ENCODE peak calls at places on chromosomes 3 and 15, in five cellular contexts. One of them, this sample, is unnamed.

GRCh38 chr3:87563712-87564111 is 287.3 kb upstream of the POU1F1 start:
- DNase-seq in psoas muscle: no peak
- DNase-seq in IMR-90: no peak
- DNase-seq in PC-3: peak; percentile 48
- DNase-seq in A549: no peak
- DNase-seq in this sample: no peak

GRCh38 chr15:92118162-92118935 is 264.8 kb downstream of the SLCO3A1 start:
- DNase-seq in psoas muscle: no peak
- DNase-seq in IMR-90: peak; percentile 39
- DNase-seq in PC-3: no peak
- DNase-seq in A549: no peak
- DNase-seq in this sample: no peak

GRCh38 chr3:264394-265156 is 68.0 kb downstream of the CHL1 start:
- DNase-seq in psoas muscle: no peak
- DNase-seq in IMR-90: peak; percentile 97
- DNase-seq in PC-3: peak; percentile 91
- DNase-seq in A549: peak; percentile 50
- DNase-seq in this sample: no peak

GRCh38 chr3:183308746-183309145 is 55.7 kb downstream of the B3GNT5 start:
- DNase-seq in psoas muscle: no peak
- DNase-seq in IMR-90: no peak
- DNase-seq in PC-3: no peak
- DNase-seq in A549: no peak
- DNase-seq in this sample: no peak

GRCh38 chr3:61073532-61073931 is 177.7 kb downstream of the FHIT start:
- DNase-seq in psoas muscle: no peak
- DNase-seq in IMR-90: no peak
- DNase-seq in PC-3: no peak
- DNase-seq in A549: no peak
- DNase-seq in this sample: no peak

GRCh38 chr15:28929200-28929599 is 43.4 kb downstream of the APBA2 start:
- DNase-seq in psoas muscle: no peak
- DNase-seq in IMR-90: no peak
- DNase-seq in PC-3: no peak
- DNase-seq in A549: no peak
- DNase-seq in this sample: no peak

GRCh38 chr15:42404461-42405235 is 45.3 kb downstream of the CAPN3 start:
- DNase-seq in psoas muscle: peak; percentile 75
- DNase-seq in IMR-90: no peak
- DNase-seq in PC-3: no peak
- DNase-seq in A549: no peak
- DNase-seq in this sample: no peak

GRCh38 chr3:114496021-114496434 is 202.2 kb downstream of the TIGIT start:
- DNase-seq in psoas muscle: peak; percentile 68
- DNase-seq in IMR-90: peak; percentile 72
- DNase-seq in PC-3: no peak
- DNase-seq in A549: no peak
- DNase-seq in this sample: peak; percentile 32

GRCh38 chr3:158768361-158768787 is 33.5 kb upstream of the MFSD1 start:
- DNase-seq in psoas muscle: peak; percentile 84
- DNase-seq in IMR-90: peak; percentile 78
- DNase-seq in PC-3: peak; percentile 65
- DNase-seq in A549: peak; percentile 35
- DNase-seq in this sample: peak; percentile 90

GRCh38 chr3:56885461-56885860 is 83.7 kb upstream of the ARHGEF3 start:
- DNase-seq in psoas muscle: no peak
- DNase-seq in IMR-90: no peak
- DNase-seq in PC-3: no peak
- DNase-seq in A549: no peak
- DNase-seq in this sample: no peak

GRCh38 chr3:52190294-52190841 is 7.6 kb upstream of the ALAS1 start:
- DNase-seq in psoas muscle: peak; percentile 72
- DNase-seq in IMR-90: peak; percentile 49
- DNase-seq in PC-3: no peak
- DNase-seq in A549: no peak
- DNase-seq in this sample: peak; percentile 86

GRCh38 chr3:118543823-118544222 is 490.8 kb downstream of the IGSF11 start:
- DNase-seq in psoas muscle: no peak
- DNase-seq in IMR-90: no peak
- DNase-seq in PC-3: no peak
- DNase-seq in A549: no peak
- DNase-seq in this sample: no peak

GRCh38 chr3:51963951-51964451 is 3.3 kb downstream of the PCBP4 start:
- DNase-seq in psoas muscle: peak; percentile 82
- DNase-seq in IMR-90: no peak
- DNase-seq in PC-3: no peak
- DNase-seq in A549: no peak
- DNase-seq in this sample: no peak

GRCh38 chr3:23865595-23866396 is 51.0 kb downstream of the NKIRAS1 start:
- DNase-seq in psoas muscle: no peak
- DNase-seq in IMR-90: peak; percentile 38
- DNase-seq in PC-3: peak; percentile 12
- DNase-seq in A549: no peak
- DNase-seq in this sample: peak; percentile 10

GRCh38 chr15:58631319-58631718 is 118.2 kb downstream of the ADAM10 start:
- DNase-seq in psoas muscle: no peak
- DNase-seq in IMR-90: no peak
- DNase-seq in PC-3: no peak
- DNase-seq in A549: no peak
- DNase-seq in this sample: no peak

GRCh38 chr15:94126999-94127398 is 104.4 kb upstream of the MCTP2 start:
- DNase-seq in psoas muscle: no peak
- DNase-seq in IMR-90: no peak
- DNase-seq in PC-3: no peak
- DNase-seq in A549: no peak
- DNase-seq in this sample: no peak

GRCh38 chr3:188082040-188082439 is 71.9 kb upstream of the LPP start:
- DNase-seq in psoas muscle: no peak
- DNase-seq in IMR-90: peak; percentile 74
- DNase-seq in PC-3: no peak
- DNase-seq in A549: no peak
- DNase-seq in this sample: no peak

GRCh38 chr15:67945951-67946700 is 106.3 kb upstream of the RNU6-1 start:
- DNase-seq in psoas muscle: no peak
- DNase-seq in IMR-90: peak; percentile 44
- DNase-seq in PC-3: peak; percentile 63
- DNase-seq in A549: no peak
- DNase-seq in this sample: peak; percentile 20

GRCh38 chr3:174620138-174620537 is 239.0 kb upstream of the NAALADL2 start:
- DNase-seq in psoas muscle: no peak
- DNase-seq in IMR-90: no peak
- DNase-seq in PC-3: peak; percentile 61
- DNase-seq in A549: no peak
- DNase-seq in this sample: no peak

GRCh38 chr3:172076212-172076611 is 36.8 kb downstream of the FNDC3B start:
- DNase-seq in psoas muscle: no peak
- DNase-seq in IMR-90: no peak
- DNase-seq in PC-3: no peak
- DNase-seq in A549: no peak
- DNase-seq in this sample: no peak

GRCh38 chr3:45665101-45665572 is 24.1 kb upstream of the SACM1L start:
- DNase-seq in psoas muscle: no peak
- DNase-seq in IMR-90: peak; percentile 39
- DNase-seq in PC-3: peak; percentile 74
- DNase-seq in A549: peak; percentile 38
- DNase-seq in this sample: no peak

GRCh38 chr15:61584410-61584809 is 355.3 kb upstream of the RORA start:
- DNase-seq in psoas muscle: no peak
- DNase-seq in IMR-90: no peak
- DNase-seq in PC-3: peak; percentile 20
- DNase-seq in A549: no peak
- DNase-seq in this sample: no peak

GRCh38 chr3:29693863-29694262 is 413.0 kb downstream of the RBMS3 start:
- DNase-seq in psoas muscle: no peak
- DNase-seq in IMR-90: peak; percentile 87
- DNase-seq in PC-3: peak; percentile 91
- DNase-seq in A549: peak; percentile 33
- DNase-seq in this sample: peak; percentile 74

GRCh38 chr3:27758083-27758482 is 36.0 kb upstream of the EOMES start:
- DNase-seq in psoas muscle: no peak
- DNase-seq in IMR-90: peak; percentile 71
- DNase-seq in PC-3: peak; percentile 88
- DNase-seq in A549: peak; percentile 48
- DNase-seq in this sample: peak; percentile 73

GRCh38 chr15:38696120-38696727 is 131.6 kb upstream of the RASGRP1 start:
- DNase-seq in psoas muscle: no peak
- DNase-seq in IMR-90: peak; percentile 63
- DNase-seq in PC-3: peak; percentile 24
- DNase-seq in A549: no peak
- DNase-seq in this sample: no peak

GRCh38 chr3:12892840-12893189 is 51.5 kb upstream of the RPL32 start:
- DNase-seq in psoas muscle: no peak
- DNase-seq in IMR-90: no peak
- DNase-seq in PC-3: no peak
- DNase-seq in A549: no peak
- DNase-seq in this sample: no peak

GRCh38 chr3:60609446-60609845 is 641.8 kb downstream of the FHIT start:
- DNase-seq in psoas muscle: no peak
- DNase-seq in IMR-90: no peak
- DNase-seq in PC-3: peak; percentile 35
- DNase-seq in A549: no peak
- DNase-seq in this sample: peak; percentile 67

GRCh38 chr3:110327870-110328269 is 743.7 kb upstream of the NECTIN3 start:
- DNase-seq in psoas muscle: no peak
- DNase-seq in IMR-90: peak; percentile 41
- DNase-seq in PC-3: no peak
- DNase-seq in A549: no peak
- DNase-seq in this sample: no peak

GRCh38 chr3:28672411-28672810 is 323.8 kb upstream of the AZI2 start:
- DNase-seq in psoas muscle: no peak
- DNase-seq in IMR-90: no peak
- DNase-seq in PC-3: no peak
- DNase-seq in A549: no peak
- DNase-seq in this sample: no peak

GRCh38 chr3:125416235-125416634 is 41.1 kb upstream of the ZNF148 start:
- DNase-seq in psoas muscle: no peak
- DNase-seq in IMR-90: no peak
- DNase-seq in PC-3: no peak
- DNase-seq in A549: no peak
- DNase-seq in this sample: no peak

GRCh38 chr3:125414671-125415070 is 39.5 kb upstream of the ZNF148 start:
- DNase-seq in psoas muscle: no peak
- DNase-seq in IMR-90: no peak
- DNase-seq in PC-3: no peak
- DNase-seq in A549: no peak
- DNase-seq in this sample: no peak

GRCh38 chr3:125418306-125418705 is 43.2 kb upstream of the ZNF148 start:
- DNase-seq in psoas muscle: no peak
- DNase-seq in IMR-90: peak; percentile 6
- DNase-seq in PC-3: no peak
- DNase-seq in A549: no peak
- DNase-seq in this sample: no peak
- H3K4me3 ChIP-seq in psoas muscle: no peak overlapping the region
- H3K4me3 ChIP-seq in IMR-90: no peak overlapping the region
- H3K4me3 ChIP-seq in PC-3: no peak overlapping the region
- H3K4me3 ChIP-seq in A549: no peak overlapping the region
- H3K4me3 ChIP-seq in this sample: no peak overlapping the region

DNA sequence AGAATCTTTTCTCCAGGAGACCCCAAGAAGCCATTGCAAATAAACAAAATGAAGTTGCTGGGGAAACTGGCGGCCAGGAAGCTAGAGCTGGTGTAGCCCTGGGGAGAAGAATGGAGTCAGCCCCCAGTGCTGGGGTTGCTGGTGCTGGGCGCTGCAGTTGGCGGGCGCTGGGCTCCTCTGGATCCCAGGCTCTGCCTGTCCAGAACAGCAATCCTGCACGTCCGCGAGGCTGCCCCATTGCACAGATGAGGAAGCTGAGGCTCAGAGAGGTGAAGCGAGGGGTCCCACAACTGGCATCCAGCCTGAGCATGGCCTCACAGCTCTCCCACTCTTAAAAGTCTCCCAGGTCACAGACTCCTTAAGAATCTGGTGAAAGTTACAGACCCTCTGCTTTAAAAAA is 161.1 kb downstream of the OR4M2 start:
- DNase-seq in psoas muscle: no peak
- DNase-seq in IMR-90: no peak
- DNase-seq in PC-3: no peak
- DNase-seq in A549: no peak
- DNase-seq in this sample: no peak
- H3K9me3 ChIP-seq in psoas muscle: no peaks in the 10 kb centered on the region
- H3K9me3 ChIP-seq in IMR-90: peaks cover 35% of the 10 kb centered on the region
- H3K9me3 ChIP-seq in PC-3: peaks cover 23% of the 10 kb centered on the region
- H3K9me3 ChIP-seq in A549: peaks cover 17% of the 10 kb centered on the region
- H3K9me3 ChIP-seq in this sample: no peaks in the 10 kb centered on the region

DNA sequence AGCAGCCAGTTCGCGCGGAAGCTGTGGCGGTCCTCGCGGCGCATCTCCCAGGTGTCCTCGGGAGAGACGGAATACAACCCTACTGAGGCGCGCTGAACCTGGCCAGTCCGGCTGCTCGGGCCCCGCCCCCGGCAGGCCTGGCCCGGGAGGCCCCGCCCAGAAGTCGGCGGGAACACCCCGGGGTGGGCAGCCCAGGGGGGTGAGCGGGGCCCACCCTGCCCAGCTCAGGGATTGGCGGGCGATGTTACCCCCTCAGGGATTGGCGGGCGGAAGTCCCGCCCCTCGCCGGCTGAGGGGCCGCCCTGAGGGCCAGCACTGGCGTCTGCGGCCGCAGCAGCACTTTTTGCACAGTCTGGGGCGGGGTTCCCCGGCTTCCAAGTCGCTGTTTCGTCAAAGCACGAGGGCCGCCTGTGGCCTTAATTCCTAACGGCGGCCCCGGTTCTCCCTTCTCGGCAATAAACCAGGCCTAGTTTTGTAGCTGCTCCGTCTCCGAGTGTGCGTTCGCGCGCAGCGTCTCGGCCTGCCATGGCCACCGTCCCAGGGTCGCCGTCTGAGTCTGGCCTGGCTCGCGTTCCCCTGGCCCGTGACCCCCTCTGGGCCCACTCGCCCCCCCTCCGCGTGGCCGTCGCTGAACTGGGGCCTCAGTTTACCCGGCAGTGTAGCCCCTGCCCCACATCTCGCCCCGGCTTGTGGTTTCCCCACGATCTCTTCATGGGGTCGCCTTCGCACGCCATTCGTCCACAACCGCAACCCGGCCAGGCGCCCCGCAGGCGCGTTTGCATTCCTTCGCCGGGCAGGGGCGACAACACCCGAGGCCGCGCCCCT is 30.0 kb downstream of the NBEAL2 start:
- DNase-seq in psoas muscle: peak; percentile 96
- DNase-seq in IMR-90: peak; percentile 89
- DNase-seq in PC-3: no peak
- DNase-seq in A549: no peak
- DNase-seq in this sample: peak; percentile 76
- H3K4me3 ChIP-seq in psoas muscle: peak overlapping the region; percentile 75
- H3K4me3 ChIP-seq in IMR-90: peak overlapping the region; percentile 53
- H3K4me3 ChIP-seq in PC-3: no peak overlapping the region
- H3K4me3 ChIP-seq in A549: no peak overlapping the region
- H3K4me3 ChIP-seq in this sample: peak overlapping the region; percentile 31

DNA sequence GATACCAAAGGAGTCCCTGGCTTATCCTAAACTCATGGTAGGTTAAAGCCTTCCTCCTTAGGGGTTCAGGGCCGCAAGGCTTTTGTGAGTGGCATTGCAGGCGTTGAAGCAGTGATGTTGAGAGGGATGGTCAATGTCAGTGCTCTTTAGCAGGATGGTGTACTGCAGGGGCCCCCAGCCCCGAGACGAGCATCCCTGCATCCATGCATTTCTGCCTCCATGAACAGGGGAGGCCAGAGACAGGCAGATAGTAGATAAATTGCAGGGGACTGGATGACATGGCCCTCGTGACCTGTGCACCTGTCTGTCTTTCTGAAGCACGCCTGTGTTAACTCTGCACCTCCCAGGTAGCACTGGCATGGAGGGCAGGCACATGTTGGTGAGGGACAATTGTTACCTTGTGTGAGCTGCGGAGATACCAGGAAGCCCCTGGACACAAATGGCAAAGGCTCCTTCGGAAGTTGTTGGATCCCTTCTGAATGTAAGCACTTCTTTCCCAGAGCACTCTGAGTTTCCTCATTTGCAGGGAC is 133.5 kb downstream of the SNRPN start:
- DNase-seq in psoas muscle: no peak
- DNase-seq in IMR-90: no peak
- DNase-seq in PC-3: no peak
- DNase-seq in A549: no peak
- DNase-seq in this sample: no peak
- H3K9me3 ChIP-seq in psoas muscle: peaks cover 81% of the 10 kb centered on the region
- H3K9me3 ChIP-seq in IMR-90: peaks cover 72% of the 10 kb centered on the region
- H3K9me3 ChIP-seq in PC-3: peaks cover 24% of the 10 kb centered on the region
- H3K9me3 ChIP-seq in A549: peaks cover 2% of the 10 kb centered on the region
- H3K9me3 ChIP-seq in this sample: no peaks in the 10 kb centered on the region